ENCODE peak calls at places on chromosome 1, in seven cellular contexts. A is CD4-positive, alpha-beta T cell; X is K562; V is cardiac muscle cell; P is adrenal gland; Q is HL-60; L is progenitor cell of endocrine pancreas. U is an unnamed sample.

GRCh38 chr1:204449631-204450280 is 38.1 kb upstream of the PPP1R15B start:
- DNase-seq in L (no peak), Q (no peak), P (no peak), A (no peak), V (no peak), X (no peak), U (no peak)

GRCh38 chr1:39653546-39654031 is 14.1 kb upstream of the HEYL start:
- DNase-seq in Q (no peak), P (peak), V (peak), A (peak), L (peak), X (peak), U (no peak)

GRCh38 chr1:230255116-230255515 is 171.0 kb downstream of the PGBD5 start:
- DNase-seq in X (no peak), P (no peak), L (no peak), V (no peak), A (no peak), Q (no peak), U (no peak)

GRCh38 chr1:234617135-234617985 is 7.4 kb upstream of the IRF2BP2 start:
- DNase-seq in L (no peak), A (no peak), V (no peak), P (no peak), X (no peak), Q (no peak), U (no peak)

GRCh38 chr1:41410462-41410861 is 49.2 kb downstream of the FOXO6 start:
- DNase-seq in Q (no peak), V (no peak), L (no peak), X (no peak), P (no peak), A (no peak), U (no peak)

GRCh38 chr1:6545276-6545934 is 8.9 kb downstream of the NOL9 start:
- DNase-seq in A (no peak), X (no peak), P (peak), V (no peak), Q (no peak), L (no peak), U (no peak)

GRCh38 chr1:58573705-58574591 is 3.1 kb downstream of the TACSTD2 start:
- DNase-seq in Q (no peak), V (no peak), L (no peak), P (no peak), X (no peak), A (peak), U (no peak)

GRCh38 chr1:37811027-37811655 is 3.1 kb upstream of the YRDC start:
- DNase-seq in X (peak), Q (no peak), P (peak), A (peak), L (peak), V (peak), U (no peak)

GRCh38 chr1:27141266-27142003 is 13.5 kb downstream of the SLC9A1 start:
- DNase-seq in A (no peak), Q (no peak), X (no peak), P (no peak), V (no peak), L (no peak), U (no peak)

GRCh38 chr1:38670544-38671122 is 188.9 kb downstream of the RRAGC start:
- DNase-seq in P (no peak), L (no peak), Q (no peak), A (no peak), X (no peak), V (no peak), U (no peak)

GRCh38 chr1:204746838-204747442 is 61.4 kb upstream of the LRRN2 start:
- DNase-seq in L (peak), Q (peak), V (peak), A (peak), P (peak), X (peak), U (no peak)

GRCh38 chr1:38213720-38214367 is 167.3 kb upstream of the POU3F1 start:
- DNase-seq in Q (no peak), P (no peak), A (no peak), L (no peak), X (peak), V (no peak), U (no peak)

GRCh38 chr1:66285618-66286270 is 248.2 kb upstream of the SGIP1 start:
- DNase-seq in X (no peak), L (no peak), P (no peak), Q (no peak), V (no peak), A (no peak), U (no peak)

GRCh38 chr1:31196685-31197084 is 43.0 kb downstream of the NKAIN1 start:
- DNase-seq in X (no peak), A (no peak), V (no peak), L (no peak), Q (no peak), P (peak), U (no peak)

GRCh38 chr1:110770832-110771231 is 96.1 kb upstream of the KCNA3 start:
- DNase-seq in L (no peak), A (no peak), V (no peak), Q (no peak), X (no peak), P (no peak), U (no peak)

GRCh38 chr1:64822621-64823020 is 77.7 kb downstream of the RAVER2 start:
- DNase-seq in Q (no peak), V (no peak), P (no peak), X (no peak), A (no peak), L (no peak), U (no peak)

GRCh38 chr1:118986291-118986838 is 1.8 kb downstream of the TBX15 start:
- DNase-seq in X (peak), V (no peak), Q (no peak), A (no peak), L (no peak), P (no peak), U (no peak)

GRCh38 chr1:110513511-110513910 is 5.5 kb downstream of the KCNA10 start:
- DNase-seq in P (no peak), L (no peak), Q (no peak), V (no peak), A (no peak), X (peak), U (no peak)

GRCh38 chr1:220970311-220970710 is 91.1 kb downstream of the HLX start:
- DNase-seq in Q (no peak), A (no peak), X (no peak), P (no peak), L (no peak), V (no peak), U (no peak)

GRCh38 chr1:65146908-65147423 is 1.0 kb upstream of the AK4 start:
- DNase-seq in Q (no peak), X (no peak), P (no peak), V (no peak), L (no peak), A (no peak), U (no peak)

GRCh38 chr1:222852326-222852725 is 37.5 kb downstream of the DISP1 start:
- DNase-seq in Q (no peak), A (no peak), L (no peak), P (peak), X (no peak), V (no peak), U (no peak)

GRCh38 chr1:54069792-54070548 is 16.6 kb downstream of the TCEANC2 start:
- DNase-seq in A (no peak), P (peak), V (peak), Q (no peak), L (no peak), X (peak), U (peak)

GRCh38 chr1:84907095-84907827 is 14.3 kb upstream of the LPAR3 start:
- DNase-seq in X (no peak), P (no peak), Q (no peak), V (no peak), A (no peak), L (no peak), U (no peak)

GRCh38 chr1:175193339-175193950 is 869 bp upstream of the KIAA0040 start:
- DNase-seq in Q (no peak), A (no peak), L (no peak), X (no peak), P (no peak), V (no peak), U (no peak)

GRCh38 chr1:64578270-64578973 is 108.5 kb downstream of the CACHD1 start:
- DNase-seq in L (no peak), A (no peak), V (no peak), Q (no peak), P (no peak), X (no peak), U (no peak)

GRCh38 chr1:247360116-247360898 is 28.6 kb upstream of the ZNF496 start:
- DNase-seq in V (no peak), X (peak), A (no peak), L (no peak), P (peak), Q (no peak), U (no peak)

DNA sequence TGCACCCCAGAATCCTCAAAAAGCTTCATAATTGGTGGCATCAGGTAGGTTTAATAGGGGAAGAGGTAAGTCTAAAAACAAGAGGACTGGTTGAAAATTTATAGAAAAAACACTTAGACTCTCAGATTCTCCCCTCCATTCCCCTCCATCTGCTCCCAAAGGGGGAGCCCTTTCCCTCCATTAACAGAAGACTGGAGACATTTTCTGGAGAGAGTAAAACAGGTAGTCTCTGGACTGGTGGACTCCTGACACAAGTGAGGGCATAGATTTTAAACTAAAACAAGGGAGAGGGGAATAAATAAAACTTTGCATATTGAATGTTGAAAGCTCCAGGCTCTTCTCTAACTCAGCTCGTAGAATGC is 54.0 kb upstream of the IPO9 start:
- DNase-seq in Q (no peak), L (no peak), V (no peak), X (no peak), P (no peak), A (no peak), U (no peak)
- TF ChIP-seq CTCF in Q (no peak), L (no peak), V (peak), X (no peak), P (no peak), A (no peak), U (no peak)

DNA sequence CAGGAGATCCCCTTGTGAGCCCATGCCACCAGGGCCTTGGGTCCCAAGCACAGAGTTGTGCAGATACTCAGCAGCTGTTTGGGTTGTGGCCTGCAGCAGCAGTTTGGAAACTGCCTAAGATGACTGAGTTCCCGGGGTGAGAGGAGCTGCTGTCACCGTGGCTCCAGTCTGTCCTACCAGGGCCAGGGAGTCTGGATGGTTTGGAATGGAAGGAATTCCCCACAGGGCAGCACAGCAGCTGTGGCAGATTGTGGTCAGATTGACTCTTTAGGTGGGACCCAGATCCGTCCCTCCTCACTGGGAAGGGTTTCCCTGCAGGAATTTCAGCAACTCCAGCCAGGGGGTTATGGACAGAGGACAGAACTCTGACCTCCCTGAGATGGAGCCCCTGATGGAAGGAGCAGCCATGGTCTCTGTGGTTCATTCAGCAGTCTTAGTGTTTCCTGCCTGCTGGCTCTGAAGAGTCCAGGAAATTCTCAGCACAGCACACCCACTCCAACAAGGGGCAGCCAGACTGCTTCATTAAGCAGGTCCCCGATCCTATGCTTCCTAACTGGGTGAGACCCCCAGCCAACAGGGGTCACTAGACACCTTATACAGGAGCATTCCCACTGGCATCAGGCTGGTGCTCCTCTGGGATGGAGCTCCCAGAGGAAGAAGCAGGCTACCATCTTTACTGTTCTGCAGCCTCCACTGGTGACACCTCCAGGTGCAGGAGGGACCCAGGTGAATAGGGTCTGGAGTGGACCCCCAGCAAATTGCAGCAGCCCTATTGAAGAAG is 51.5 kb upstream of the TNFSF4 start:
- DNase-seq in A (no peak), P (no peak), V (no peak), X (no peak), L (no peak), Q (no peak), U (no peak)
- TF ChIP-seq CTCF in A (no peak), P (no peak), V (no peak), X (no peak), L (no peak), Q (no peak), U (no peak)

GRCh38 chr1:93734999-93735398 is 53.4 kb upstream of the BCAR3 start:
- DNase-seq in Q (no peak), V (no peak), L (no peak), P (no peak), X (peak), A (no peak), U (no peak)
- TF ChIP-seq CTCF in Q (no peak), V (peak), L (no peak), P (no peak), X (peak), A (no peak), U (no peak)

GRCh38 chr1:2816786-2817185 is 15.3 kb upstream of the TTC34 start:
- DNase-seq in P (no peak), X (no peak), L (no peak), V (no peak), A (no peak), Q (no peak), U (no peak)
- TF ChIP-seq CTCF in P (no peak), X (no peak), L (no peak), V (no peak), A (no peak), Q (no peak), U (no peak)

DNA sequence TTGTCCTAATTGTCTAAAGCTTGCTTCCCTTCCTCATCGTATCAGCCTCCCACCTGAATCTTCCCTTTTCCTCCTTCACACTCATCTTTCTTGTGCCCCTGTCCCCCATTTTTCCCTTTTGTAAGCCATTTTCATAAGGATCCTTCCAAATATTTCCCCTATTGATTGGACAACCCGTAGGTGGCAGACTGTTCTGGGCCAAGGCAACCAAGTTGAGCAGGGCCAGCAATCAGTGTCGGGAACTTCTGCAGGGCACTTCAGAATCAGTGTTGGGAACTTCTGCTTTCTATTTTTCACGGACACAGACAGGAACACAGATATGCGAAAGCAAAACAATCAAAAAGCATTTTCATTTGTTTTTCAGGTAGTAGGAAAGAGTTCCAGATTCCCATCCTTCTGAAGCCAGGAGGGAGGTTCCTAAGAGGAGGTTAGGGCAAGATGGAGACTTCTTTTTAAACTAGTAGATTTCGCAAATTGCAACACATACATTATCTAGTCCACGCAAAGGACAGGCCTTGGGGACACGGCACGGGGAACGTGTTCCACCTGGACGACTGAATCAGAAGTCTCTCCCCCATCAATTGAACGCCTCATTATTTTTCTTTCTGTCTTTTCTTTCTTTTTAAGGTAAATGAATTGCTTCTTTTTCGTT is 691 bp upstream of the MPZL1 start:
- DNase-seq in A (no peak), P (peak), Q (peak), V (peak), X (peak), L (no peak), U (no peak)
- TF ChIP-seq CTCF in A (no peak), P (no peak), Q (no peak), V (peak), X (peak), L (peak), U (peak)